ENCODE peak calls at places on chromosomes 7 and 10, in six cellular contexts. One of them, this sample, is unnamed.

GRCh38 chr7:135235841-135236240 is 2.2 kb downstream of the STRA8 start:
- DNase-seq in heart left ventricle: no peak
- DNase-seq in SK-N-SH: no peak
- DNase-seq in lower lobe of right lung: no peak
- DNase-seq in brain microvascular endothelial cell: no peak
- DNase-seq in kidney: no peak
- DNase-seq in this sample: no peak

GRCh38 chr10:82969405-82969804 is 1094.4 kb downstream of the NRG3 start:
- DNase-seq in lower lobe of right lung: no peak
- DNase-seq in SK-N-SH: peak
- DNase-seq in kidney: no peak
- DNase-seq in brain microvascular endothelial cell: peak
- DNase-seq in heart left ventricle: no peak
- DNase-seq in this sample: no peak

GRCh38 chr10:99854860-99855259 is 72.4 kb downstream of the ABCC2 start:
- DNase-seq in brain microvascular endothelial cell: peak
- DNase-seq in SK-N-SH: peak
- DNase-seq in heart left ventricle: no peak
- DNase-seq in lower lobe of right lung: no peak
- DNase-seq in kidney: no peak
- DNase-seq in this sample: no peak

GRCh38 chr7:155669717-155670505 is 25.4 kb downstream of the RBM33 start:
- DNase-seq in brain microvascular endothelial cell: no peak
- DNase-seq in heart left ventricle: no peak
- DNase-seq in kidney: no peak
- DNase-seq in SK-N-SH: peak
- DNase-seq in lower lobe of right lung: peak
- DNase-seq in this sample: no peak

GRCh38 chr10:49080965-49081364 is 34.4 kb downstream of the VSTM4 start:
- DNase-seq in kidney: no peak
- DNase-seq in brain microvascular endothelial cell: no peak
- DNase-seq in SK-N-SH: no peak
- DNase-seq in heart left ventricle: no peak
- DNase-seq in lower lobe of right lung: no peak
- DNase-seq in this sample: no peak

GRCh38 chr7:11702938-11703337 is 129.1 kb downstream of the THSD7A start:
- DNase-seq in kidney: no peak
- DNase-seq in SK-N-SH: no peak
- DNase-seq in brain microvascular endothelial cell: no peak
- DNase-seq in heart left ventricle: no peak
- DNase-seq in lower lobe of right lung: peak
- DNase-seq in this sample: no peak

GRCh38 chr7:50595538-50596102 is 30.4 kb upstream of the DDC start:
- DNase-seq in brain microvascular endothelial cell: peak
- DNase-seq in heart left ventricle: no peak
- DNase-seq in SK-N-SH: peak
- DNase-seq in kidney: no peak
- DNase-seq in lower lobe of right lung: no peak
- DNase-seq in this sample: peak

GRCh38 chr10:13526952-13527863 is 1.6 kb downstream of the BEND7 start:
- DNase-seq in heart left ventricle: no peak
- DNase-seq in SK-N-SH: no peak
- DNase-seq in lower lobe of right lung: no peak
- DNase-seq in brain microvascular endothelial cell: peak
- DNase-seq in kidney: no peak
- DNase-seq in this sample: no peak

GRCh38 chr10:21212275-21212674 is 313.2 kb downstream of the SKIDA1 start:
- DNase-seq in heart left ventricle: no peak
- DNase-seq in lower lobe of right lung: no peak
- DNase-seq in brain microvascular endothelial cell: no peak
- DNase-seq in kidney: no peak
- DNase-seq in SK-N-SH: no peak
- DNase-seq in this sample: no peak

GRCh38 chr7:29454899-29455451 is 108.7 kb upstream of the PRR15 start:
- DNase-seq in heart left ventricle: no peak
- DNase-seq in kidney: no peak
- DNase-seq in lower lobe of right lung: no peak
- DNase-seq in SK-N-SH: no peak
- DNase-seq in brain microvascular endothelial cell: no peak
- DNase-seq in this sample: no peak

GRCh38 chr7:8035647-8036518 is 67.3 kb downstream of the GLCCI1 start:
- DNase-seq in kidney: no peak
- DNase-seq in SK-N-SH: no peak
- DNase-seq in brain microvascular endothelial cell: peak
- DNase-seq in heart left ventricle: no peak
- DNase-seq in lower lobe of right lung: no peak
- DNase-seq in this sample: no peak

GRCh38 chr7:139655305-139655704 is 122.5 kb downstream of the HIPK2 start:
- DNase-seq in lower lobe of right lung: no peak
- DNase-seq in kidney: no peak
- DNase-seq in SK-N-SH: no peak
- DNase-seq in heart left ventricle: no peak
- DNase-seq in brain microvascular endothelial cell: no peak
- DNase-seq in this sample: no peak

GRCh38 chr7:106415433-106415832 is 130.7 kb upstream of the NAMPT start:
- DNase-seq in SK-N-SH: no peak
- DNase-seq in kidney: no peak
- DNase-seq in brain microvascular endothelial cell: peak
- DNase-seq in heart left ventricle: no peak
- DNase-seq in lower lobe of right lung: no peak
- DNase-seq in this sample: no peak

GRCh38 chr7:106418094-106418493 is 133.3 kb upstream of the NAMPT start:
- DNase-seq in lower lobe of right lung: no peak
- DNase-seq in heart left ventricle: no peak
- DNase-seq in kidney: no peak
- DNase-seq in SK-N-SH: no peak
- DNase-seq in brain microvascular endothelial cell: no peak
- DNase-seq in this sample: no peak

GRCh38 chr7:106418526-106418925 is 133.7 kb upstream of the NAMPT start:
- DNase-seq in brain microvascular endothelial cell: no peak
- DNase-seq in lower lobe of right lung: no peak
- DNase-seq in heart left ventricle: no peak
- DNase-seq in kidney: no peak
- DNase-seq in SK-N-SH: no peak
- DNase-seq in this sample: no peak

GRCh38 chr7:106417273-106417902 is 132.6 kb upstream of the NAMPT start:
- DNase-seq in heart left ventricle: no peak
- DNase-seq in SK-N-SH: no peak
- DNase-seq in lower lobe of right lung: no peak
- DNase-seq in brain microvascular endothelial cell: no peak
- DNase-seq in kidney: no peak
- DNase-seq in this sample: no peak

GRCh38 chr7:106416430-106416829 is 131.6 kb upstream of the NAMPT start:
- DNase-seq in lower lobe of right lung: no peak
- DNase-seq in kidney: no peak
- DNase-seq in heart left ventricle: no peak
- DNase-seq in SK-N-SH: no peak
- DNase-seq in brain microvascular endothelial cell: no peak
- DNase-seq in this sample: no peak
- H3K27ac ChIP-seq in lower lobe of right lung: no peak
- H3K27ac ChIP-seq in kidney: no peak
- H3K27ac ChIP-seq in heart left ventricle: no peak
- H3K27ac ChIP-seq in SK-N-SH: no peak
- H3K27ac ChIP-seq in brain microvascular endothelial cell: no peak
- H3K27ac ChIP-seq in this sample: no peak

GRCh38 chr10:124918906-124919305 is 23.0 kb upstream of the ZRANB1 start:
- DNase-seq in lower lobe of right lung: no peak
- DNase-seq in kidney: no peak
- DNase-seq in SK-N-SH: no peak
- DNase-seq in brain microvascular endothelial cell: no peak
- DNase-seq in heart left ventricle: no peak
- DNase-seq in this sample: no peak
- H3K27ac ChIP-seq in lower lobe of right lung: no peak
- H3K27ac ChIP-seq in kidney: no peak
- H3K27ac ChIP-seq in SK-N-SH: peak
- H3K27ac ChIP-seq in brain microvascular endothelial cell: peak
- H3K27ac ChIP-seq in heart left ventricle: no peak
- H3K27ac ChIP-seq in this sample: no peak

DNA sequence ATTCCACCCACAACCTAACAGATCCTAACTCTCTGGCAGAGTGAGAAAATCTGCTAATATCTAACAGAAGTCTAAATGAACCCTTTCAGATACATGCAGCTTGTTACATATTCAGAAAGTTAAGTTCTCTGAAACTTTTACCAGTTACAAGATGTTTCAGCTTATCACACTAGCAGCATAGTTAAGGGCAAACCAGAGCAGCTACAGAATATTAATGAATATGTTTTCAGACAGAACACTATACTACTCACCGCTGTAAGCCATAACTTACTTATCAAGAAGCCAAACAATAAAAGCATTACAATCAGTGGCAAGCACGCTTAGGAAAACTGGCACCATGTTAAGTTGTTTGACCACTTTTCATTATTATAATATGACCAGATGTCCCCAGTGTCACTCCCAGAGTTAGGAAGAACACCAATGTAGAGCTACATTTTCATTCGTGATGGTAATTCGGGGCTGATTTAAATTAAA is 2.7 kb downstream of the ITGB1 start:
- DNase-seq in lower lobe of right lung: no peak
- DNase-seq in kidney: no peak
- DNase-seq in heart left ventricle: no peak
- DNase-seq in brain microvascular endothelial cell: no peak
- DNase-seq in SK-N-SH: no peak
- DNase-seq in this sample: no peak
- H3K27ac ChIP-seq in lower lobe of right lung: peak
- H3K27ac ChIP-seq in kidney: no peak
- H3K27ac ChIP-seq in heart left ventricle: peak
- H3K27ac ChIP-seq in brain microvascular endothelial cell: peak
- H3K27ac ChIP-seq in SK-N-SH: peak
- H3K27ac ChIP-seq in this sample: no peak

GRCh38 chr10:3906511-3907111 is 121.6 kb upstream of the KLF6 start:
- DNase-seq in heart left ventricle: no peak
- DNase-seq in brain microvascular endothelial cell: peak
- DNase-seq in kidney: no peak
- DNase-seq in lower lobe of right lung: no peak
- DNase-seq in SK-N-SH: no peak
- DNase-seq in this sample: no peak
- H3K27ac ChIP-seq in heart left ventricle: no peak
- H3K27ac ChIP-seq in brain microvascular endothelial cell: peak
- H3K27ac ChIP-seq in kidney: no peak
- H3K27ac ChIP-seq in lower lobe of right lung: peak
- H3K27ac ChIP-seq in SK-N-SH: peak
- H3K27ac ChIP-seq in this sample: no peak

GRCh38 chr7:92456241-92456640 is 9.0 kb downstream of the GATAD1 start:
- DNase-seq in brain microvascular endothelial cell: no peak
- DNase-seq in SK-N-SH: no peak
- DNase-seq in kidney: no peak
- DNase-seq in lower lobe of right lung: no peak
- DNase-seq in heart left ventricle: no peak
- DNase-seq in this sample: no peak

GRCh38 chr7:92460510-92460909 is 13.2 kb downstream of the GATAD1 start:
- DNase-seq in SK-N-SH: no peak
- DNase-seq in lower lobe of right lung: no peak
- DNase-seq in heart left ventricle: no peak
- DNase-seq in kidney: no peak
- DNase-seq in brain microvascular endothelial cell: no peak
- DNase-seq in this sample: no peak

GRCh38 chr7:92460109-92460508 is 12.8 kb downstream of the GATAD1 start:
- DNase-seq in kidney: no peak
- DNase-seq in brain microvascular endothelial cell: no peak
- DNase-seq in lower lobe of right lung: no peak
- DNase-seq in heart left ventricle: no peak
- DNase-seq in SK-N-SH: no peak
- DNase-seq in this sample: no peak

GRCh38 chr7:92464515-92464914 is 13.2 kb downstream of the ERVW-1 start:
- DNase-seq in heart left ventricle: no peak
- DNase-seq in brain microvascular endothelial cell: no peak
- DNase-seq in kidney: no peak
- DNase-seq in SK-N-SH: no peak
- DNase-seq in lower lobe of right lung: no peak
- DNase-seq in this sample: no peak

DNA sequence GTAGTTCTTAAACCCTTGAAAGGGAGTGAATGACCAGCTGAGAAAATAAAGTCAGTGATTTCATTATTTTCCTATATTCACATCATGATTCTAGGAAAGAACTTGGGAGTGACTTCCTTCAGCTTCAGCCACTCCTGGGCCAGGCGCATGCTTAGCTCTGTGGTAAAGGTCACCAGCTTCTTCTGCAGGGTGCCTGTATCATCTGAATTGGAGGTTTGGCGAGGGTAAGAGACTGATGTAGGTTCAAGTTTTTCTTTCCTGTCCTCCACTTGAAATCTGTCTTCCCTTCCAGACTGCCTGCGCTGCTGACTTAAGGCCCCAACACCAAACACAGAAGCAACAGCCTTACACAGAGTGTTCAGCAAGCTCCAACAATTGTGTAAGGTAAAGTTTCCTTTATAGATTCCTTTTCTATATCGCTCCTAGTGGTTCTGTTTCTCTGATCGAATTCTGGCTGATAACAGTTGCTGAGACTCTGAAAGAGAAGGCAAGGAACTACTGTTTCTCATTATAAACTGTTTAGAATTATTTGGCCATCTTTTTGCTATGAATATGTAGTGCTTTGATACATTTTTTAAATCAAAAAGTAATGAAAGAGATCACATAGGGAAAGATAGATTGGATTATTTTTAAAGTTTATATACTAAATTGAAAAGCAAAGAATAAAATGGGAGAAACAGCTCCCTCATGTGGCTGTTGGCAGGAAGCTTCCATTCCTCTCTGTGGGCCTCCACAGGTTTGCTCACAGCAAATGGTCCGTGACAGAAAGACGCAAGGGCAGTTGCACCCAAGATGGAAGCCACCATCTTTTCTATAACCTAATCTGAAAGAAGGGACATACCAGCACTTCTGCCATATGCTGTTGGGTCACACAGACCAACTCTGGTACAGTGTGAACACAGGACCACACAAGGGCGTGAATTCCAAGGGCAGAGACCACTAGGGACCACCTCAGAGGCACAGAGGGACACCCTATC is 14.0 kb downstream of the GATAD1 start:
- DNase-seq in heart left ventricle: no peak
- DNase-seq in brain microvascular endothelial cell: peak
- DNase-seq in kidney: no peak
- DNase-seq in SK-N-SH: peak
- DNase-seq in lower lobe of right lung: no peak
- DNase-seq in this sample: no peak
- H3K27ac ChIP-seq in heart left ventricle: no peak
- H3K27ac ChIP-seq in brain microvascular endothelial cell: no peak
- H3K27ac ChIP-seq in kidney: no peak
- H3K27ac ChIP-seq in SK-N-SH: no peak
- H3K27ac ChIP-seq in lower lobe of right lung: no peak
- H3K27ac ChIP-seq in this sample: no peak

GRCh38 chr7:27109533-27110162 is 7.2 kb upstream of the HOXA2 start:
- DNase-seq in brain microvascular endothelial cell: no peak
- DNase-seq in lower lobe of right lung: no peak
- DNase-seq in heart left ventricle: no peak
- DNase-seq in SK-N-SH: no peak
- DNase-seq in kidney: no peak
- DNase-seq in this sample: no peak
- H3K27ac ChIP-seq in brain microvascular endothelial cell: no peak
- H3K27ac ChIP-seq in lower lobe of right lung: peak
- H3K27ac ChIP-seq in heart left ventricle: no peak
- H3K27ac ChIP-seq in SK-N-SH: no peak
- H3K27ac ChIP-seq in kidney: peak
- H3K27ac ChIP-seq in this sample: no peak

DNA sequence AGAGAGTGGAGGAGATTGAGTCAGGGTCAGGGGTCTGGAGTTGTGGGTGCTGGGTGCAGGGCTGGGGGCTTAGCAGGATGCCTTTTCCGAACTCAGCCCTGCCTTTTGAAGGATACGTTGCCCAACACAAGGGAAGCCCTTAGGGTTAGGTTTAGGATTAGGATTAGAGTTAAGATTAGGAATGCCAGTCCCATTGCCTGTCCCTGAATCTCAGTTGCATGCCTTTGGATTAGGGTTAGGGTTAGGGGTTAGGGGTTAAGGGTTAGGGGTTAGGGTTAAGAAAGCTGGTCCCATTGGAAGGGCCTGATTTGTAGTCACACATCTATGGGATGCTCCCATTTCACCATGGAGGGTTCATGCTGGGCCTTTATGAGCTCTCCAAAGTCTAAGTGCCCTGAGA is 20.8 kb upstream of the ZNF488 start:
- DNase-seq in heart left ventricle: no peak
- DNase-seq in SK-N-SH: no peak
- DNase-seq in kidney: no peak
- DNase-seq in lower lobe of right lung: no peak
- DNase-seq in brain microvascular endothelial cell: no peak
- DNase-seq in this sample: no peak
- H3K27ac ChIP-seq in heart left ventricle: no peak
- H3K27ac ChIP-seq in SK-N-SH: no peak
- H3K27ac ChIP-seq in kidney: peak
- H3K27ac ChIP-seq in lower lobe of right lung: no peak
- H3K27ac ChIP-seq in brain microvascular endothelial cell: no peak
- H3K27ac ChIP-seq in this sample: no peak

This sample was measured in caudate nucleus.